ENCODE peak calls at places on chromosomes 1 and 21, in five cellular contexts. Z is colonic mucosa, I is choroid plexus epithelial cell, M is Peyer's patch, C is thoracic aorta. O is an unnamed sample.

GRCh38 chr1:119040906-119041305 is 52.8 kb upstream of the TBX15 start:
- DNase-seq in Z (peak; percentile 28), I (peak; percentile 71), M (no peak), C (no peak), O (no peak)

GRCh38 chr1:156586892-156587477 is 4.6 kb upstream of the NAXE start:
- DNase-seq in Z (no peak), I (no peak), M (no peak), C (no peak), O (no peak)

GRCh38 chr1:150165622-150166612 is 16.2 kb downstream of the PLEKHO1 start:
- DNase-seq in Z (peak; percentile 59), I (peak; percentile 67), M (peak; percentile 77), C (no peak), O (peak; percentile 39)

GRCh38 chr1:214496126-214496525 is 55.3 kb downstream of the PTPN14 start:
- DNase-seq in Z (no peak), I (no peak), M (no peak), C (no peak), O (no peak)

GRCh38 chr1:21586926-21587601 is 77.8 kb downstream of the ALPL start:
- DNase-seq in Z (no peak), I (peak; percentile 79), M (peak; percentile 18), C (no peak), O (peak; percentile 47)

GRCh38 chr1:163315773-163316374 is 5.9 kb upstream of the NUF2 start:
- DNase-seq in Z (peak; percentile 24), I (peak; percentile 73), M (peak; percentile 25), C (no peak), O (no peak)

GRCh38 chr21:37225440-37225839 is 41.7 kb downstream of the VPS26C start:
- DNase-seq in Z (no peak), I (no peak), M (no peak), C (no peak), O (no peak)

GRCh38 chr1:58898739-58899580 is 115.1 kb upstream of the JUN start:
- DNase-seq in Z (peak; percentile 73), I (peak; percentile 37), M (no peak), C (no peak), O (peak; percentile 67)

GRCh38 chr1:240343966-240344365 is 252.3 kb downstream of the FMN2 start:
- DNase-seq in Z (no peak), I (no peak), M (no peak), C (no peak), O (no peak)

GRCh38 chr1:239572183-239572582 is 185.8 kb downstream of the CHRM3 start:
- DNase-seq in Z (no peak), I (no peak), M (no peak), C (no peak), O (no peak)

GRCh38 chr1:202998836-202999750 is 8.1 kb upstream of the TMEM183A start:
- DNase-seq in Z (peak; percentile 69), I (peak; percentile 74), M (peak; percentile 72), C (peak; percentile 17), O (no peak)

GRCh38 chr1:91897016-91897415 is 11.1 kb upstream of the TGFBR3 start:
- DNase-seq in Z (no peak), I (no peak), M (no peak), C (no peak), O (no peak)

GRCh38 chr1:223482766-223483165 is 89.6 kb downstream of the CCDC185 start:
- DNase-seq in Z (no peak), I (no peak), M (no peak), C (no peak), O (no peak)

GRCh38 chr1:234998174-234998741 is 130.4 kb downstream of the TOMM20 start:
- DNase-seq in Z (peak; percentile 92), I (no peak), M (no peak), C (no peak), O (peak; percentile 70)

GRCh38 chr1:234842726-234843641 is 233.0 kb upstream of the IRF2BP2 start:
- DNase-seq in Z (no peak), I (peak; percentile 34), M (peak; percentile 54), C (no peak), O (peak; percentile 71)

GRCh38 chr1:18923721-18924610 is 21.6 kb upstream of the ALDH4A1 start:
- DNase-seq in Z (no peak), I (no peak), M (no peak), C (no peak), O (peak; percentile 45)

GRCh38 chr1:59401581-59401980 is 104.7 kb downstream of the FGGY start:
- DNase-seq in Z (no peak), I (no peak), M (no peak), C (no peak), O (no peak)

GRCh38 chr1:227453962-227454361 is 109.4 kb upstream of the ZNF678 start:
- DNase-seq in Z (no peak), I (no peak), M (no peak), C (no peak), O (no peak)

DNA sequence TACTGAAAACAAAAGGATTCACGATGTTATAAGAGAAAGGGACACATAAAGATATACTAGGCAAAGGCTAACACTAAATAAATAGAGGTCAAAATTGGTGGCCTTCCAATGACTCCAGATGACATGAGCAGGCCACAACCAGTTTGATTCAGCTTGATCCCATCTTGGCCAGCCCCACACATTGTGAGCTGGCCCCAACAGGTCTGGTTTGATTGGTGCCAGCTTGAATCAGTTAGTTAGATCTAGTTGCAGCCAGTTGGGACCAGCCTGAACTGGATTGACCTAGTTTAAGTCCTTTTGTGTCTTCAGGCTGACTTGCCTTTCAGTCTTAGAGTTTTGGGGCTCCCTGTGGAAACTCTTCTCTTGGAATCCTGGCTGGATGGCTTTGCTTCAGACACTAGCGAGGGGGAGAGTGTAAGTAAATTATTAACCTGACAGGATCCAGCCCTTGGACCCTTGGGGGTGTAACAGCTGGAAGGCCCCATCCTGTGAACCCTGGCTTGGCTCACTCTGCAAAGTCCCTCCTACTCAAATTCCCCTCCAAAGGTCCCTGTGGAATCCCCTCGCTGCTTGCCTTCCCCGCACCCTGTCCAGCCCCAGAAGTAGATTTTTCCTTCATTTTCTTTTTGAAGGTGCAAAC is 36.2 kb upstream of the POU3F1 start:
- DNase-seq in Z (no peak), I (no peak), M (no peak), C (no peak), O (no peak)
- H3K4me3 ChIP-seq in Z (no peak overlapping the region), I (no peak overlapping the region), M (no peak overlapping the region), C (no peak overlapping the region), O (no peak overlapping the region)

GRCh38 chr21:29333355-29333746 is 34.6 kb downstream of the BACH1 start:
- DNase-seq in Z (no peak), I (no peak), M (no peak), C (no peak), O (no peak)

GRCh38 chr21:29334717-29335428 is 36.2 kb downstream of the BACH1 start:
- DNase-seq in Z (no peak), I (peak; percentile 91), M (no peak), C (no peak), O (no peak)

GRCh38 chr21:29338256-29338655 is 39.5 kb downstream of the BACH1 start:
- DNase-seq in Z (no peak), I (no peak), M (no peak), C (no peak), O (no peak)

GRCh38 chr21:29332461-29333354 is 34.0 kb downstream of the BACH1 start:
- DNase-seq in Z (no peak), I (peak; percentile 78), M (no peak), C (no peak), O (no peak)

GRCh38 chr21:29335720-29336119 is 37.0 kb downstream of the BACH1 start:
- DNase-seq in Z (no peak), I (peak; percentile 56), M (no peak), C (no peak), O (no peak)
- TF ChIP-seq CTCF in Z (no peak), I (no peak), M (no peak), C (no peak), O (no peak)

GRCh38 chr1:26410706-26411623 is at the start of gene LIN28A:
- DNase-seq in Z (no peak), I (no peak), M (no peak), C (no peak), O (no peak)
- H3K4me3 ChIP-seq in Z (no peak within 1 kb of the TSS), I (no peak within 1 kb of the TSS), M (no peak within 1 kb of the TSS), C (no peak within 1 kb of the TSS), O (no peak within 1 kb of the TSS)

DNA sequence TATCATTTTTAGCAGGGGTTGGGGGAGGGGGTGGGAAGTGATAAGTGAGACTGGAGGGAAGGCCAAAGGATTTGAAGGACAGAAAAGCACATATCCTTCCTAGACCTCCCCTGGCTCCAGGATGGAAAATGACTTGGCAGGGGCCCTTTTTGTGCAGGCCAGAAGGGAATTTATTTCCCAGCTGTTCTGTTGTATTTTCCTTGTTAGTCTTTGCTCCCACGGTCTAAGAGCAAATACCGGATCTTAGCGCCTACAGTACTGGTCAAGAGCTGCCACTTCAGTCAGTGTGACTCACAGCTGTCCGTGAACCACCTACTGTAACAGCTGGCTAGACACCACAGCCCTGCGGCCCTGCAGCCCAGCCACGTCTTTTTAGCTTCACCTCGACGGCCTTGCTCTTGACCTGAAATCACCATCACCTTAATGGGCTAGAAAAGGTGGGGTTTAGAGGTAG is 51.0 kb upstream of the ERRFI1 start:
- DNase-seq in Z (peak; percentile 72), I (peak; percentile 95), M (no peak), C (peak; percentile 55), O (peak; percentile 55)
- TF ChIP-seq CTCF in Z (no peak), I (no peak), M (no peak), C (peak; percentile 33), O (peak; percentile 33)

DNA sequence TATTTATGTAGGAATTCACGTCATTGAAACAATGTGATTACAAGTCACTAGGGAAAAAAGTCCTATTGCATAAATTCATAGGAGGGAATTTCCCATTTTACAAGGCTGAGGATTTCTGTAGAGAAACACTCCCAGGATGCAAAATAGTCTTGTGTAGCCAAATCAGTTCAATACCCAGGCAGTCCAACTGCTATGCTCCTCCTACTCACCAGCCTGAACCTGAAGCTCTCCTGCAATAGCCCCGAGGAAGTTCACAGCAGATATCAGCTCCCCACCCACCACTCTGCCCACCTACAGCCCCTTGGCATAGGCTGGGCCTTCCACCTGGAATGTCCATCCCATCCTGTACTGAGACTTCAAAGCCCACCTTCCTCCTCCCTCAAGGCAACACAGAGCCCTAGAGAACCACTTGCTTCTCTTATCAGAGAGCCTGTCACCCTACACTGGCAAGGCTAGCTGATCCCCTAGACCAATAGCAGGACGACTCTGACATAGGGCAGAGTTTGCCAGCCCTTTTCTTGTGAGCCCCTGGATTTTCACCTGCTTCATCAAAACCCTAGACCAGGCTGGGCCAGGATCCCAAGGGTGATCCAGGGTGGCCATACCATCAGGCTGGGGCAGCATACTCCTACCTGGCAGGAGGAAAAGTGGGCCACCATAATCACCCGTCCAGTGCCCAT is 1.5 kb downstream of the LSS start:
- DNase-seq in Z (no peak), I (peak; percentile 88), M (no peak), C (no peak), O (no peak)
- H3K4me3 ChIP-seq in Z (peak overlapping the region; percentile 96), I (peak overlapping the region; percentile 95), M (no peak overlapping the region), C (peak overlapping the region; percentile 98), O (peak overlapping the region; percentile 99)

GRCh38 chr1:29708381-29708780 is 472.1 kb downstream of the PTPRU start:
- DNase-seq in Z (no peak), I (no peak), M (no peak), C (no peak), O (no peak)

GRCh38 chr1:29711582-29712274 is 475.4 kb downstream of the PTPRU start:
- DNase-seq in Z (no peak), I (peak; percentile 57), M (no peak), C (no peak), O (no peak)

GRCh38 chr1:29707796-29708195 is 471.5 kb downstream of the PTPRU start:
- DNase-seq in Z (no peak), I (no peak), M (no peak), C (no peak), O (no peak)

GRCh38 chr1:29708818-29709710 is 472.7 kb downstream of the PTPRU start:
- DNase-seq in Z (no peak), I (peak; percentile 47), M (no peak), C (no peak), O (no peak)

GRCh38 chr1:29709711-29710169 is 473.4 kb downstream of the PTPRU start:
- DNase-seq in Z (no peak), I (peak; percentile 64), M (no peak), C (no peak), O (no peak)
- TF ChIP-seq CTCF in Z (no peak), I (no peak), M (no peak), C (no peak), O (no peak)

GRCh38 chr1:153348511-153349362 is at the start of gene PGLYRP4:
- DNase-seq in Z (peak; percentile 32), I (no peak), M (no peak), C (no peak), O (no peak)
- H3K4me3 ChIP-seq in Z (no peak within 1 kb of the TSS), I (no peak within 1 kb of the TSS), M (no peak within 1 kb of the TSS), C (no peak within 1 kb of the TSS), O (no peak within 1 kb of the TSS)